ENCODE peak calls at places on chromosomes 2 and 18, in six cellular contexts. F is A549, A is ovary, W is uterus, G is ascending aorta, U is body of pancreas. Q is an unnamed sample. For H3K4me1, the result is how much of the 10 kb centered on the place peaks cover.

GRCh38 chr2:72276356-72276755 is 128.7 kb upstream of the CYP26B1 start:
- DNase-seq in G (no peak), F (no peak), W (no peak), A (no peak), U (no peak), Q (no peak)

GRCh38 chr2:217445726-217446125 is 557.1 kb downstream of the TNS1 start:
- DNase-seq in A (no peak), U (no peak), F (no peak), G (no peak), W (no peak), Q (no peak)

GRCh38 chr2:132837764-132838163 is 167.8 kb upstream of the LYPD1 start:
- DNase-seq in U (no peak), A (no peak), W (no peak), G (no peak), F (no peak), Q (no peak)

GRCh38 chr2:71696381-71696780 is 243.0 kb downstream of the DYSF start:
- DNase-seq in F (no peak), U (no peak), W (no peak), G (no peak), A (peak), Q (no peak)

GRCh38 chr2:15241208-15241607 is 319.9 kb downstream of the NBAS start:
- DNase-seq in U (no peak), G (no peak), F (no peak), W (no peak), A (no peak), Q (no peak)

GRCh38 chr2:240605867-240606743 is 19.2 kb upstream of the GPR35 start:
- DNase-seq in W (no peak), A (peak), U (peak), F (no peak), G (peak), Q (no peak)

GRCh38 chr2:104969564-104969963 is 68.3 kb upstream of the MRPS9 start:
- DNase-seq in W (no peak), F (no peak), A (no peak), G (no peak), U (no peak), Q (no peak)

GRCh38 chr18:78517973-78518372 is 461.6 kb upstream of the SALL3 start:
- DNase-seq in F (no peak), W (no peak), A (no peak), U (no peak), G (peak), Q (no peak)

GRCh38 chr2:99653433-99653832 is 163.6 kb upstream of the REV1 start:
- DNase-seq in A (no peak), G (no peak), U (no peak), F (no peak), W (no peak), Q (no peak)

GRCh38 chr2:38381381-38382143 is 4.5 kb upstream of the ATL2 start:
- DNase-seq in G (no peak), U (no peak), F (no peak), W (no peak), A (no peak), Q (no peak)

GRCh38 chr18:48358868-48359267 is 50.3 kb downstream of the ZBTB7C start:
- DNase-seq in A (no peak), W (no peak), F (no peak), U (no peak), G (peak), Q (peak)

GRCh38 chr2:226888971-226889370 is 53.1 kb downstream of the RHBDD1 start:
- DNase-seq in U (no peak), W (no peak), A (no peak), F (no peak), G (no peak), Q (no peak)

GRCh38 chr2:99238599-99238998 is 16.9 kb downstream of the LYG2 start:
- DNase-seq in U (no peak), G (no peak), A (no peak), W (no peak), F (no peak), Q (no peak)

GRCh38 chr18:2302628-2303516 is 268.4 kb downstream of the METTL4 start:
- DNase-seq in F (peak), A (no peak), G (no peak), U (no peak), W (no peak), Q (peak)

GRCh38 chr18:23578891-23579653 is 7.2 kb downstream of the NPC1 start:
- DNase-seq in A (no peak), U (no peak), F (no peak), G (no peak), W (no peak), Q (no peak)

GRCh38 chr2:43605079-43605655 is 9.3 kb upstream of the THADA start:
- DNase-seq in A (no peak), W (no peak), U (peak), G (no peak), F (peak), Q (no peak)

GRCh38 chr2:224778474-224778877 is 62.3 kb upstream of the CCDC195 start:
- DNase-seq in F (peak), A (no peak), G (peak), U (peak), W (peak), Q (no peak)

GRCh38 chr2:37625781-37626548 is 45.5 kb downstream of the CDC42EP3 start:
- DNase-seq in W (no peak), A (peak), G (peak), F (no peak), U (peak), Q (no peak)

GRCh38 chr18:29418136-29418535 is 1241.2 kb upstream of the CDH2 start:
- DNase-seq in W (no peak), F (no peak), A (no peak), G (no peak), U (no peak), Q (no peak)

GRCh38 chr2:81194176-81194575 is 889.6 kb upstream of the LRRTM1 start:
- DNase-seq in A (no peak), U (no peak), W (no peak), F (no peak), G (no peak), Q (no peak)

GRCh38 chr2:67858886-67859285 is 203.9 kb downstream of the C1D start:
- DNase-seq in A (no peak), F (no peak), U (no peak), W (no peak), G (no peak), Q (no peak)

GRCh38 chr2:230794472-230794871 is 70.3 kb upstream of the ITM2C start:
- DNase-seq in G (no peak), A (no peak), U (no peak), W (no peak), F (no peak), Q (no peak)

GRCh38 chr2:20424300-20425290 is 22.3 kb upstream of the RHOB start:
- DNase-seq in A (no peak), U (no peak), F (no peak), G (peak), W (no peak), Q (peak)

GRCh38 chr2:58045580-58046334 is 849 bp upstream of the VRK2 start:
- DNase-seq in F (no peak), U (no peak), W (no peak), A (peak), G (no peak), Q (no peak)

GRCh38 chr2:193824474-193824873 is 1629.7 kb upstream of the TMEFF2 start:
- DNase-seq in A (no peak), F (peak), U (no peak), G (no peak), W (no peak), Q (no peak)

GRCh38 chr2:64698668-64699444 is 45.1 kb upstream of the SERTAD2 start:
- DNase-seq in A (no peak), U (no peak), W (no peak), F (peak), G (no peak), Q (peak)

GRCh38 chr2:241804326-241805276 is 4.4 kb upstream of the NEU4 start:
- DNase-seq in U (peak), W (no peak), A (peak), F (no peak), G (peak), Q (peak)
- H3K4me3 ChIP-seq in U (no peak), W (peak), A (peak), F (no peak), G (peak), Q (no peak)

GRCh38 chr2:201205516-201205850 is 22.5 kb downstream of the CASP10 start:
- DNase-seq in G (no peak), U (no peak), F (no peak), A (no peak), W (no peak), Q (no peak)
- H3K4me1 ChIP-seq in G (under half), U (under half), F (under half), A (under half), W (under half), Q (under half)

DNA sequence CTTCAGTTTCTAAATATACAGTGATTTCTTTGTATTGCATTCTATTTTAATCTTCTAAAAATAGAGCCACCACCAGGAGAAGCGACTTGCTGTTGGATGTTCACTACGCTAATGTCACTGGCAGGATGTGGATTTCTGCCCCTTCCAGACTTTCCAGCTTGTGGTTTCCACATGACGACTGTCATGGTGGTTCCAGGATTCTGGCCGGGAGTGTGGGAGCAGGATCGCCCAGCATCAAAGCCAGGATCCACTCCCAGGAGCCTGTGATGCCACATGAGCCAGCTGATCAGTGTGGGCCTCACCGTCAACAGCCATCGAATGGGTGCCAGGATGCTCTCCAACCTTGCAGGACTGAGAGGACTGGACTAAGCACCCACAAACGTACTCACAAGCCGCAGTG is 148.8 kb downstream of the HDAC4 start:
- DNase-seq in F (no peak), W (no peak), U (no peak), G (peak), A (no peak), Q (no peak)
- H3K4me3 ChIP-seq in F (no peak), W (no peak), U (no peak), G (no peak), A (no peak), Q (no peak)

DNA sequence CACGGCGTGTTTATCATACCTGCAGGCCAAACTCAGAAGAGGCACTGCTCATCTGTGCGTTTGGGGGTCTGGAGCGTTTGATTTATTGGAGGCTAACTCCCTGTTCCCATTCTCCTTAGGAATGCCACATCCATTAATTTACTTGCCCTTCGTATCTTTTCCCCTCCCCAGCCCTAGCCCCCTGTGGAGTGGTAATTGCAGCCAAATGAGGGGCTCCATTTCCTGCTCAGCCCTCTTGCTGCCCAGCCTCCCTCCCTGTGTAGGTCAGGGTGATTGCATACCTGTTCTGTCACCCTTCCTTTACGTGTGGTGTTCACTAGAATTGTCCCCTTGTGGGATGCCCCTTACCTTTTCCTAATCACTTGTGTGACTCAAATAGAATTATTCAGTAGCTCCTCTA is 120.4 kb downstream of the MAP3K20 start:
- DNase-seq in G (no peak), W (no peak), U (no peak), A (no peak), F (no peak), Q (no peak)
- H3K4me1 ChIP-seq in G (under half), W (under half), U (under half), A (under half), F (under half), Q (under half)

GRCh38 chr2:10984418-10985130 is 72.8 kb downstream of the KCNF1 start:
- DNase-seq in G (no peak), W (no peak), A (no peak), U (no peak), F (no peak), Q (no peak)

GRCh38 chr2:10981461-10981860 is 69.7 kb downstream of the KCNF1 start:
- DNase-seq in F (no peak), U (no peak), G (no peak), A (no peak), W (no peak), Q (no peak)

GRCh38 chr2:10981941-10982381 is 70.2 kb downstream of the KCNF1 start:
- DNase-seq in G (peak), A (no peak), U (no peak), W (no peak), F (no peak), Q (no peak)

GRCh38 chr2:10983711-10984110 is 72.0 kb downstream of the KCNF1 start:
- DNase-seq in U (no peak), G (no peak), W (no peak), A (no peak), F (no peak), Q (no peak)

GRCh38 chr2:10982931-10983701 is 71.4 kb downstream of the KCNF1 start:
- DNase-seq in U (no peak), F (no peak), G (peak), A (no peak), W (no peak), Q (no peak)
- H3K4me3 ChIP-seq in U (no peak), F (no peak), G (no peak), A (no peak), W (no peak), Q (no peak)

DNA sequence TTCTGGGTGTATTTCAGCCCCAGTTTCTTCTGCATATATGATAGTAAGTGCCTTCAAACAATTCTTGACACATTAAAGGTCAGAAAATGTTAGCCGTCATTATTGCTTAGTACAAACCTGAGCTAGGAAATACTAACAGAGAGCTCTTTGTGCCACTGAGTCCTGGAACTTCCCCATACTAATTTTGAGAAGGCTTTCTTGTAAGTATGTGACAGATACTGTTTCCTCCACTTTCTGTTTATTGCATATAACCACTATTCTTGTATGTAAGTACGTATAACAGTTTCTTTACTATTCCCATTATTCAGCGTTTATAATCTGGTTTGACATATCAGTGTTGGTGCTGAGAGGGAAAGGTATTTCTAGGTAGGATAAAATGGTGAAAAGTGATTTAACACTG is 9.8 kb downstream of the PPP1CB start:
- DNase-seq in F (no peak), A (no peak), G (no peak), U (no peak), W (no peak), Q (no peak)
- H3K4me1 ChIP-seq in F (under half), A (under half), G (under half), U (half or more), W (under half), Q (under half)